ENCODE peak calls at places on chromosomes 13 and 19, in ten cellular contexts. G, A, X, O, N, C, K, D, P and T are unnamed samples.

GRCh38 chr19:13428352-13428751 is 77.9 kb downstream of the CACNA1A start:
- DNase-seq in G (peak; percentile 4), A (peak; percentile 23), X (no peak), O (peak; percentile 32), N (no peak), C (no peak), K (no peak), D (no peak), P (no peak), T (no peak)

GRCh38 chr19:49071860-49072547 is 495 bp downstream of the KCNA7 start:
- DNase-seq in G (no peak), A (no peak), X (peak; percentile 84), O (no peak), N (no peak), C (no peak), K (no peak), D (no peak), P (no peak), T (peak; percentile 40)

GRCh38 chr13:101691326-101691725 is 238.9 kb downstream of the ITGBL1 start:
- DNase-seq in G (no peak), A (no peak), X (no peak), O (no peak), N (no peak), C (no peak), K (no peak), D (no peak), P (no peak), T (no peak)

GRCh38 chr19:35330475-35330874 is 1.5 kb downstream of the CD22 start:
- DNase-seq in G (no peak), A (no peak), X (no peak), O (no peak), N (no peak), C (no peak), K (no peak), D (no peak), P (no peak), T (peak; percentile 77)

GRCh38 chr13:114108894-114109293 is 23.5 kb downstream of the RASA3 start:
- DNase-seq in G (no peak), A (no peak), X (peak; percentile 82), O (no peak), N (no peak), C (no peak), K (no peak), D (no peak), P (no peak), T (no peak)

GRCh38 chr19:39398297-39398864 is 7.2 kb downstream of the MED29 start:
- DNase-seq in G (peak; percentile 72), A (peak; percentile 84), X (peak; percentile 97), O (no peak), N (no peak), C (peak; percentile 73), K (peak; percentile 80), D (peak; percentile 88), P (peak; percentile 66), T (no peak)

GRCh38 chr13:71677114-71677513 is 189.9 kb downstream of the DACH1 start:
- DNase-seq in G (no peak), A (no peak), X (no peak), O (no peak), N (no peak), C (no peak), K (no peak), D (no peak), P (no peak), T (no peak)

GRCh38 chr13:40345654-40346372 is 320.6 kb downstream of the FOXO1 start:
- DNase-seq in G (no peak), A (no peak), X (no peak), O (no peak), N (no peak), C (peak; percentile 66), K (no peak), D (peak; percentile 34), P (no peak), T (no peak)

GRCh38 chr13:31310781-31311180 is 111.0 kb downstream of the B3GLCT start:
- DNase-seq in G (no peak), A (peak; percentile 11), X (no peak), O (no peak), N (no peak), C (no peak), K (no peak), D (peak; percentile 79), P (no peak), T (no peak)

GRCh38 chr13:106083620-106084350 is 451.7 kb downstream of the EFNB2 start:
- DNase-seq in G (no peak), A (peak; percentile 78), X (no peak), O (peak; percentile 31), N (no peak), C (peak; percentile 41), K (peak; percentile 61), D (no peak), P (no peak), T (peak; percentile 26)

GRCh38 chr19:33208904-33209843 is 15.0 kb downstream of the LRP3 start:
- DNase-seq in G (no peak), A (no peak), X (no peak), O (no peak), N (no peak), C (no peak), K (no peak), D (peak; percentile 43), P (no peak), T (no peak)

GRCh38 chr13:109998808-109999528 is 212.6 kb upstream of the IRS2 start:
- DNase-seq in G (no peak), A (peak; percentile 84), X (no peak), O (no peak), N (no peak), C (no peak), K (peak; percentile 73), D (no peak), P (peak; percentile 78), T (no peak)

GRCh38 chr19:50772408-50773311 is 2.4 kb downstream of the GPR32 start:
- DNase-seq in G (no peak), A (peak; percentile 28), X (no peak), O (no peak), N (no peak), C (no peak), K (no peak), D (no peak), P (no peak), T (no peak)

GRCh38 chr19:30545752-30546151 is 173.6 kb downstream of the ZNF536 start:
- DNase-seq in G (no peak), A (no peak), X (peak; percentile 21), O (no peak), N (no peak), C (no peak), K (no peak), D (no peak), P (no peak), T (no peak)

GRCh38 chr13:23462815-23463559 is 29.5 kb upstream of the SACS start:
- DNase-seq in G (no peak), A (peak; percentile 25), X (no peak), O (no peak), N (no peak), C (no peak), K (no peak), D (no peak), P (no peak), T (no peak)

GRCh38 chr13:45194081-45194939 is 6.5 kb downstream of the KCTD4 start:
- DNase-seq in G (peak; percentile 36), A (peak; percentile 80), X (no peak), O (peak; percentile 26), N (no peak), C (no peak), K (peak; percentile 72), D (peak; percentile 38), P (no peak), T (no peak)
- TF ChIP-seq CTCF in G (peak; percentile 58), A (peak; percentile 80), X (no peak), O (no peak), N (peak; percentile 53), C (no peak), K (peak; percentile 67), D (peak; percentile 41), P (peak; percentile 12), T (no peak)

DNA sequence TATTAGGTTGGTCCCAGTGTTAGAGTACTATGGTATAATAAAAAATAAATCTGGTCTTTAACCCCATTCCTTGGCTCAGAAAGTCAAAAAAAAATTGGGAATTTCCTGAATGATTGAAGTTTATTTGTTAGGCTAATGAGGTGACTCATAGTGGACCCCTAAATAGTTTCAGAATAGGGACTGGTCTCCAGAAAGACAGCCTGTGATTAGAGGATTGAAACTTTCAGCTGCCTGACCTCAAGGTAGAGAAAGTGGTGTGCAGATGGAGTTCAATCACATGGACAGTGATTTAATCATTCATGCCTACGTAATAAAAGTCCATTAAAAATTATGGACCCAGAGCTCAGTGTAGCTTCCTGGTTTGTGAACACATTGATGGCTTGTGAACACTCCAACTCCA is 533.2 kb upstream of the PCDH9 start:
- DNase-seq in G (no peak), A (no peak), X (no peak), O (no peak), N (no peak), C (no peak), K (no peak), D (no peak), P (no peak), T (no peak)
- TF ChIP-seq CTCF in G (no peak), A (no peak), X (no peak), O (no peak), N (no peak), C (no peak), K (no peak), D (no peak), P (no peak), T (no peak)

GRCh38 chr13:26095846-26096245 is 44.0 kb upstream of the SHISA2 start:
- DNase-seq in G (no peak), A (no peak), X (no peak), O (no peak), N (no peak), C (no peak), K (no peak), D (no peak), P (no peak), T (no peak)

DNA sequence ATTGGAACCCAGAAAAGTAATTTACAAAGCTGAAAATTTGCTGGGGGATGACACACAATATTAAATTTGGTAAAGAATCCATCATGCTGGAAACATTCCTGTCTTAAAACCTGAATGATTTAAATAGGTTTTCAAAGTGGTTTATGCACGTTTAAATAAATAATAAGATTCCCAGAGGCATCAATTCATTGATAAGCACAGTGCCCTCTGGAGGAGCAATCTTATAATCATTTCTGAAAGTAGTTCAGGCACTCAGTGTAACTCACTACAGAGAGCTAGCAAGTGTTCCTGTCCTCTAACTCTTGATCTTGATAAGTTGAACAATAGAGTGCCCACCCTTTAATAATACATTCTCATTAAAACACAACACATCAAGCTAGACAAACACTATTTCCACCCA is 43.5 kb upstream of the SHISA2 start:
- DNase-seq in G (no peak), A (peak; percentile 20), X (no peak), O (no peak), N (no peak), C (no peak), K (no peak), D (no peak), P (no peak), T (no peak)
- TF ChIP-seq CTCF in G (no peak), A (peak; percentile 34), X (no peak), O (no peak), N (no peak), C (no peak), K (no peak), D (no peak), P (no peak), T (no peak)

GRCh38 chr13:81874681-81875661 is 1534.0 kb upstream of the SPRY2 start:
- DNase-seq in G (no peak), A (no peak), X (no peak), O (no peak), N (no peak), C (no peak), K (no peak), D (no peak), P (no peak), T (no peak)

GRCh38 chr13:81874253-81874652 is 1533.3 kb upstream of the SPRY2 start:
- DNase-seq in G (no peak), A (no peak), X (no peak), O (no peak), N (no peak), C (no peak), K (no peak), D (no peak), P (no peak), T (no peak)

GRCh38 chr13:81872581-81872980 is 1531.7 kb upstream of the SPRY2 start:
- DNase-seq in G (no peak), A (peak; percentile 36), X (no peak), O (peak; percentile 35), N (no peak), C (no peak), K (peak; percentile 1), D (no peak), P (no peak), T (no peak)
- TF ChIP-seq CTCF in G (no peak), A (peak; percentile 44), X (no peak), O (peak; percentile 53), N (no peak), C (peak; percentile 34), K (peak; percentile 20), D (no peak), P (no peak), T (no peak)